ENCODE peak calls at places on chromosomes 6 and 20, in five cellular contexts. One of them, this sample, is unnamed.

GRCh38 chr6:1381397-1382330 is 7.7 kb upstream of the FOXF2 start:
- DNase-seq in activated CD4-positive, alpha-beta T cell treated with anti-CD3 and anti-CD28 coated beads, Interleukin-2, amount 10 ng/mL, durations not matched to agents 7 days and 5 days: peak; percentile 37
- DNase-seq in occipital lobe: no peak
- DNase-seq in activated CD8-positive, alpha-beta T cell treated with anti-CD3 and anti-CD28 coated beads for 36 hours: peak; percentile 55
- DNase-seq in psoas muscle: no peak
- DNase-seq in this sample: no peak

GRCh38 chr6:152087701-152088100 is 280.2 kb downstream of the ESR1 start:
- DNase-seq in activated CD4-positive, alpha-beta T cell treated with anti-CD3 and anti-CD28 coated beads, Interleukin-2, amount 10 ng/mL, durations not matched to agents 7 days and 5 days: no peak
- DNase-seq in occipital lobe: no peak
- DNase-seq in activated CD8-positive, alpha-beta T cell treated with anti-CD3 and anti-CD28 coated beads for 36 hours: no peak
- DNase-seq in psoas muscle: no peak
- DNase-seq in this sample: no peak

GRCh38 chr20:15196580-15197255 is 859.3 kb upstream of the FLRT3 start:
- DNase-seq in activated CD4-positive, alpha-beta T cell treated with anti-CD3 and anti-CD28 coated beads, Interleukin-2, amount 10 ng/mL, durations not matched to agents 7 days and 5 days: no peak
- DNase-seq in occipital lobe: no peak
- DNase-seq in activated CD8-positive, alpha-beta T cell treated with anti-CD3 and anti-CD28 coated beads for 36 hours: no peak
- DNase-seq in psoas muscle: no peak
- DNase-seq in this sample: no peak

GRCh38 chr20:20130399-20130798 is 78.1 kb downstream of the CFAP61 start:
- DNase-seq in activated CD4-positive, alpha-beta T cell treated with anti-CD3 and anti-CD28 coated beads, Interleukin-2, amount 10 ng/mL, durations not matched to agents 7 days and 5 days: no peak
- DNase-seq in occipital lobe: no peak
- DNase-seq in activated CD8-positive, alpha-beta T cell treated with anti-CD3 and anti-CD28 coated beads for 36 hours: no peak
- DNase-seq in psoas muscle: no peak
- DNase-seq in this sample: no peak

GRCh38 chr6:36967757-36968156 is 13.2 kb downstream of the PI16 start:
- DNase-seq in activated CD4-positive, alpha-beta T cell treated with anti-CD3 and anti-CD28 coated beads, Interleukin-2, amount 10 ng/mL, durations not matched to agents 7 days and 5 days: no peak
- DNase-seq in occipital lobe: no peak
- DNase-seq in activated CD8-positive, alpha-beta T cell treated with anti-CD3 and anti-CD28 coated beads for 36 hours: no peak
- DNase-seq in psoas muscle: no peak
- DNase-seq in this sample: no peak

GRCh38 chr6:90435207-90435899 is 138.7 kb upstream of the BACH2 start:
- DNase-seq in activated CD4-positive, alpha-beta T cell treated with anti-CD3 and anti-CD28 coated beads, Interleukin-2, amount 10 ng/mL, durations not matched to agents 7 days and 5 days: no peak
- DNase-seq in occipital lobe: no peak
- DNase-seq in activated CD8-positive, alpha-beta T cell treated with anti-CD3 and anti-CD28 coated beads for 36 hours: no peak
- DNase-seq in psoas muscle: no peak
- DNase-seq in this sample: no peak

GRCh38 chr6:98838027-98838426 is 3.7 kb downstream of the POU3F2 start:
- DNase-seq in activated CD4-positive, alpha-beta T cell treated with anti-CD3 and anti-CD28 coated beads, Interleukin-2, amount 10 ng/mL, durations not matched to agents 7 days and 5 days: no peak
- DNase-seq in occipital lobe: no peak
- DNase-seq in activated CD8-positive, alpha-beta T cell treated with anti-CD3 and anti-CD28 coated beads for 36 hours: no peak
- DNase-seq in psoas muscle: no peak
- DNase-seq in this sample: no peak

GRCh38 chr6:41025966-41026365 is 13.1 kb downstream of the UNC5CL start:
- DNase-seq in activated CD4-positive, alpha-beta T cell treated with anti-CD3 and anti-CD28 coated beads, Interleukin-2, amount 10 ng/mL, durations not matched to agents 7 days and 5 days: no peak
- DNase-seq in occipital lobe: no peak
- DNase-seq in activated CD8-positive, alpha-beta T cell treated with anti-CD3 and anti-CD28 coated beads for 36 hours: no peak
- DNase-seq in psoas muscle: no peak
- DNase-seq in this sample: no peak

GRCh38 chr20:43016257-43016656 is 173.4 kb downstream of the PTPRT start:
- DNase-seq in activated CD4-positive, alpha-beta T cell treated with anti-CD3 and anti-CD28 coated beads, Interleukin-2, amount 10 ng/mL, durations not matched to agents 7 days and 5 days: no peak
- DNase-seq in occipital lobe: no peak
- DNase-seq in activated CD8-positive, alpha-beta T cell treated with anti-CD3 and anti-CD28 coated beads for 36 hours: no peak
- DNase-seq in psoas muscle: no peak
- DNase-seq in this sample: no peak

GRCh38 chr20:1810572-1810925 is 84.7 kb upstream of the SIRPA start:
- DNase-seq in activated CD4-positive, alpha-beta T cell treated with anti-CD3 and anti-CD28 coated beads, Interleukin-2, amount 10 ng/mL, durations not matched to agents 7 days and 5 days: no peak
- DNase-seq in occipital lobe: no peak
- DNase-seq in activated CD8-positive, alpha-beta T cell treated with anti-CD3 and anti-CD28 coated beads for 36 hours: no peak
- DNase-seq in psoas muscle: no peak
- DNase-seq in this sample: no peak

GRCh38 chr20:62979310-62979709 is 26.8 kb downstream of the SLC17A9 start:
- DNase-seq in activated CD4-positive, alpha-beta T cell treated with anti-CD3 and anti-CD28 coated beads, Interleukin-2, amount 10 ng/mL, durations not matched to agents 7 days and 5 days: no peak
- DNase-seq in occipital lobe: no peak
- DNase-seq in activated CD8-positive, alpha-beta T cell treated with anti-CD3 and anti-CD28 coated beads for 36 hours: no peak
- DNase-seq in psoas muscle: no peak
- DNase-seq in this sample: no peak

GRCh38 chr6:32971245-32971580 is 2.8 kb downstream of the BRD2 start:
- DNase-seq in activated CD4-positive, alpha-beta T cell treated with anti-CD3 and anti-CD28 coated beads, Interleukin-2, amount 10 ng/mL, durations not matched to agents 7 days and 5 days: no peak
- DNase-seq in occipital lobe: no peak
- DNase-seq in activated CD8-positive, alpha-beta T cell treated with anti-CD3 and anti-CD28 coated beads for 36 hours: no peak
- DNase-seq in psoas muscle: no peak
- DNase-seq in this sample: no peak

GRCh38 chr20:60903325-60903958 is 348.6 kb upstream of the CDH4 start:
- DNase-seq in activated CD4-positive, alpha-beta T cell treated with anti-CD3 and anti-CD28 coated beads, Interleukin-2, amount 10 ng/mL, durations not matched to agents 7 days and 5 days: no peak
- DNase-seq in occipital lobe: no peak
- DNase-seq in activated CD8-positive, alpha-beta T cell treated with anti-CD3 and anti-CD28 coated beads for 36 hours: no peak
- DNase-seq in psoas muscle: no peak
- DNase-seq in this sample: no peak

This sample was measured in HS-27A.